ENCODE peak calls at places on chromosomes 13 and 19, in four cellular contexts. H is stimulated activated CD4-positive, alpha-beta T cell treated with anti-CD3 and anti-CD28 coated beads, TNF-alpha, amount 100 ng/mL, for 24 hours; D is heart right ventricle; F is stimulated activated CD8-positive, alpha-beta memory T cell treated with anti-CD3 and anti-CD28 coated beads, Interleukin-7, amount 100 ng/mL, for 1 hour. G is an unnamed sample.

GRCh38 chr19:411723-412355 is 2.9 kb upstream of the C2CD4C start:
- DNase-seq in H (no peak), D (no peak), F (no peak), G (no peak)

GRCh38 chr13:103803349-103803748 is 737.1 kb upstream of the SLC10A2 start:
- DNase-seq in H (no peak), D (no peak), F (no peak), G (no peak)

GRCh38 chr13:37089495-37089894 is 16.0 kb downstream of the CSNK1A1L start:
- DNase-seq in H (no peak), D (no peak), F (no peak), G (no peak)

GRCh38 chr13:85974604-85975366 is 175.6 kb upstream of the SLITRK6 start:
- DNase-seq in H (no peak), D (no peak), F (no peak), G (no peak)

GRCh38 chr13:40664100-40665060 is 2.1 kb downstream of the FOXO1 start:
- DNase-seq in H (peak), D (peak), F (peak), G (peak)

GRCh38 chr13:75803175-75803611 is 167.1 kb downstream of the LMO7 start:
- DNase-seq in H (no peak), D (no peak), F (no peak), G (peak)

GRCh38 chr19:23799321-23799720 is 40.6 kb upstream of the ZNF681 start:
- DNase-seq in H (no peak), D (no peak), F (no peak), G (no peak)

GRCh38 chr13:114081761-114082681 is 50.4 kb downstream of the RASA3 start:
- DNase-seq in H (no peak), D (no peak), F (no peak), G (peak)

GRCh38 chr19:36128392-36128736 is 11.5 kb upstream of the CAPNS1 start:
- DNase-seq in H (no peak), D (peak), F (no peak), G (no peak)

GRCh38 chr13:51118809-51119431 is 7.8 kb upstream of the C13orf42 start:
- DNase-seq in H (no peak), D (no peak), F (no peak), G (no peak)

GRCh38 chr19:17615889-17616685 is 60.6 kb downstream of the COLGALT1 start:
- DNase-seq in H (no peak), D (no peak), F (no peak), G (no peak)

GRCh38 chr13:49022472-49023144 is 46.9 kb downstream of the FNDC3A start:
- DNase-seq in H (no peak), D (no peak), F (no peak), G (no peak)

GRCh38 chr13:52599853-52600603 is 42.2 kb upstream of the HNRNPA1L2 start:
- DNase-seq in H (peak), D (peak), F (no peak), G (no peak)

GRCh38 chr13:49667773-49668172 is 23.5 kb downstream of the EBPL start:
- DNase-seq in H (no peak), D (no peak), F (no peak), G (no peak)

GRCh38 chr19:1136201-1136600 is 32.4 kb downstream of the GPX4 start:
- DNase-seq in H (no peak), D (no peak), F (no peak), G (no peak)

GRCh38 chr13:113088691-113089020 is 16.9 kb upstream of the F7 start:
- DNase-seq in H (no peak), D (no peak), F (no peak), G (no peak)

GRCh38 chr19:16575282-16575681 is 3.1 kb upstream of the SLC35E1 start:
- DNase-seq in H (no peak), D (no peak), F (no peak), G (no peak)

GRCh38 chr13:106299616-106300015 is 235.8 kb downstream of the EFNB2 start:
- DNase-seq in H (no peak), D (no peak), F (no peak), G (no peak)

GRCh38 chr13:24038846-24039330 is 121.6 kb upstream of the SPATA13 start:
- DNase-seq in H (no peak), D (no peak), F (no peak), G (no peak)

GRCh38 chr13:40770934-40771618 is at the start of gene MRPS31:
- DNase-seq in H (peak), D (peak), F (peak), G (peak)